ENCODE peak calls at places on chromosomes 1 and 21, in eight cellular contexts. One of them, this sample, is unnamed.

GRCh38 chr21:17818158-17819113 is 720 bp downstream of the C21orf91 start:
- DNase-seq in AG08396: peak; percentile 41
- DNase-seq in hippocampal formation: peak; percentile 27
- DNase-seq in tibial nerve: no peak
- DNase-seq in CD8-positive, alpha-beta T cell: peak; percentile 58
- DNase-seq in myocyte: peak; percentile 40
- DNase-seq in ureter: peak; percentile 48
- DNase-seq in SHP77: no peak
- DNase-seq in this sample: peak; percentile 41

GRCh38 chr21:14383596-14384210 is 757 bp upstream of the HSPA13 start:
- DNase-seq in AG08396: peak; percentile 5
- DNase-seq in hippocampal formation: no peak
- DNase-seq in tibial nerve: no peak
- DNase-seq in CD8-positive, alpha-beta T cell: no peak
- DNase-seq in myocyte: no peak
- DNase-seq in ureter: no peak
- DNase-seq in SHP77: no peak
- DNase-seq in this sample: peak; percentile 49

GRCh38 chr21:16863541-16863940 is 649.3 kb upstream of the CXADR start:
- DNase-seq in AG08396: no peak
- DNase-seq in hippocampal formation: no peak
- DNase-seq in tibial nerve: no peak
- DNase-seq in CD8-positive, alpha-beta T cell: no peak
- DNase-seq in myocyte: no peak
- DNase-seq in ureter: no peak
- DNase-seq in SHP77: no peak
- DNase-seq in this sample: no peak

GRCh38 chr1:97190326-97190725 is 468.7 kb downstream of the PTBP2 start:
- DNase-seq in AG08396: peak; percentile 24
- DNase-seq in hippocampal formation: no peak
- DNase-seq in tibial nerve: no peak
- DNase-seq in CD8-positive, alpha-beta T cell: no peak
- DNase-seq in myocyte: peak; percentile 10
- DNase-seq in ureter: no peak
- DNase-seq in SHP77: no peak
- DNase-seq in this sample: no peak

GRCh38 chr1:217431395-217431794 is 199.5 kb downstream of the GPATCH2 start:
- DNase-seq in AG08396: no peak
- DNase-seq in hippocampal formation: no peak
- DNase-seq in tibial nerve: no peak
- DNase-seq in CD8-positive, alpha-beta T cell: no peak
- DNase-seq in myocyte: no peak
- DNase-seq in ureter: no peak
- DNase-seq in SHP77: no peak
- DNase-seq in this sample: peak; percentile 6

GRCh38 chr1:245054105-245054831 is 100.5 kb upstream of the KIF26B start:
- DNase-seq in AG08396: no peak
- DNase-seq in hippocampal formation: no peak
- DNase-seq in tibial nerve: no peak
- DNase-seq in CD8-positive, alpha-beta T cell: no peak
- DNase-seq in myocyte: no peak
- DNase-seq in ureter: no peak
- DNase-seq in SHP77: no peak
- DNase-seq in this sample: no peak

GRCh38 chr1:183349201-183349711 is 68.9 kb downstream of the NMNAT2 start:
- DNase-seq in AG08396: peak; percentile 25
- DNase-seq in hippocampal formation: peak; percentile 22
- DNase-seq in tibial nerve: no peak
- DNase-seq in CD8-positive, alpha-beta T cell: no peak
- DNase-seq in myocyte: peak; percentile 56
- DNase-seq in ureter: no peak
- DNase-seq in SHP77: no peak
- DNase-seq in this sample: no peak

GRCh38 chr1:202165942-202166843 is 5.8 kb upstream of the PTPN7 start:
- DNase-seq in AG08396: no peak
- DNase-seq in hippocampal formation: no peak
- DNase-seq in tibial nerve: no peak
- DNase-seq in CD8-positive, alpha-beta T cell: no peak
- DNase-seq in myocyte: no peak
- DNase-seq in ureter: no peak
- DNase-seq in SHP77: no peak
- DNase-seq in this sample: no peak

GRCh38 chr1:3785458-3786157 is 10.7 kb downstream of the LRRC47 start:
- DNase-seq in AG08396: no peak
- DNase-seq in hippocampal formation: no peak
- DNase-seq in tibial nerve: no peak
- DNase-seq in CD8-positive, alpha-beta T cell: no peak
- DNase-seq in myocyte: no peak
- DNase-seq in ureter: no peak
- DNase-seq in SHP77: no peak
- DNase-seq in this sample: no peak

GRCh38 chr21:42475526-42476492 is 20.2 kb downstream of the RSPH1 start:
- DNase-seq in AG08396: no peak
- DNase-seq in hippocampal formation: no peak
- DNase-seq in tibial nerve: no peak
- DNase-seq in CD8-positive, alpha-beta T cell: no peak
- DNase-seq in myocyte: no peak
- DNase-seq in ureter: no peak
- DNase-seq in SHP77: no peak
- DNase-seq in this sample: no peak

GRCh38 chr1:220164116-220164515 is 70.2 kb downstream of the IARS2 start:
- DNase-seq in AG08396: no peak
- DNase-seq in hippocampal formation: no peak
- DNase-seq in tibial nerve: no peak
- DNase-seq in CD8-positive, alpha-beta T cell: no peak
- DNase-seq in myocyte: peak; percentile 81
- DNase-seq in ureter: no peak
- DNase-seq in SHP77: no peak
- DNase-seq in this sample: no peak

GRCh38 chr1:18461656-18462055 is 19.1 kb upstream of the KLHDC7A start:
- DNase-seq in AG08396: no peak
- DNase-seq in hippocampal formation: no peak
- DNase-seq in tibial nerve: no peak
- DNase-seq in CD8-positive, alpha-beta T cell: no peak
- DNase-seq in myocyte: no peak
- DNase-seq in ureter: no peak
- DNase-seq in SHP77: no peak
- DNase-seq in this sample: no peak

GRCh38 chr1:178942285-178943218 is 71.7 kb upstream of the ANGPTL1 start:
- DNase-seq in AG08396: no peak
- DNase-seq in hippocampal formation: no peak
- DNase-seq in tibial nerve: no peak
- DNase-seq in CD8-positive, alpha-beta T cell: no peak
- DNase-seq in myocyte: peak; percentile 45
- DNase-seq in ureter: no peak
- DNase-seq in SHP77: no peak
- DNase-seq in this sample: no peak

GRCh38 chr1:208885046-208885445 is 640.9 kb upstream of the PLXNA2 start:
- DNase-seq in AG08396: no peak
- DNase-seq in hippocampal formation: no peak
- DNase-seq in tibial nerve: no peak
- DNase-seq in CD8-positive, alpha-beta T cell: no peak
- DNase-seq in myocyte: no peak
- DNase-seq in ureter: no peak
- DNase-seq in SHP77: no peak
- DNase-seq in this sample: no peak

GRCh38 chr1:173475564-173476196 is 1.5 kb upstream of the PRDX6 start:
- DNase-seq in AG08396: peak; percentile 36
- DNase-seq in hippocampal formation: no peak
- DNase-seq in tibial nerve: no peak
- DNase-seq in CD8-positive, alpha-beta T cell: no peak
- DNase-seq in myocyte: no peak
- DNase-seq in ureter: no peak
- DNase-seq in SHP77: no peak
- DNase-seq in this sample: peak; percentile 66

GRCh38 chr1:88802950-88803349 is 88.4 kb downstream of the GTF2B start:
- DNase-seq in AG08396: peak; percentile 14
- DNase-seq in hippocampal formation: no peak
- DNase-seq in tibial nerve: no peak
- DNase-seq in CD8-positive, alpha-beta T cell: no peak
- DNase-seq in myocyte: peak; percentile 21
- DNase-seq in ureter: no peak
- DNase-seq in SHP77: no peak
- DNase-seq in this sample: peak; percentile 26

GRCh38 chr1:37931493-37932158 is 15.2 kb downstream of the INPP5B start:
- DNase-seq in AG08396: peak; percentile 97
- DNase-seq in hippocampal formation: peak; percentile 95
- DNase-seq in tibial nerve: peak; percentile 92
- DNase-seq in CD8-positive, alpha-beta T cell: peak; percentile 97
- DNase-seq in myocyte: peak; percentile 97
- DNase-seq in ureter: peak; percentile 98
- DNase-seq in SHP77: peak; percentile 95
- DNase-seq in this sample: peak; percentile 94

GRCh38 chr1:19010995-19011696 is 54.7 kb upstream of the IFFO2 start:
- DNase-seq in AG08396: peak; percentile 88
- DNase-seq in hippocampal formation: no peak
- DNase-seq in tibial nerve: peak; percentile 58
- DNase-seq in CD8-positive, alpha-beta T cell: peak; percentile 68
- DNase-seq in myocyte: peak; percentile 92
- DNase-seq in ureter: peak; percentile 90
- DNase-seq in SHP77: no peak
- DNase-seq in this sample: peak; percentile 96

GRCh38 chr1:47967868-47968267 is 29.3 kb downstream of the TRABD2B start:
- DNase-seq in AG08396: no peak
- DNase-seq in hippocampal formation: no peak
- DNase-seq in tibial nerve: no peak
- DNase-seq in CD8-positive, alpha-beta T cell: no peak
- DNase-seq in myocyte: no peak
- DNase-seq in ureter: no peak
- DNase-seq in SHP77: no peak
- DNase-seq in this sample: no peak